ENCODE peak calls at places on chromosomes 6 and 20, in nine cellular contexts. D is GM03348, I is Daoy, A is GM13977, X is colonic mucosa, Z is NCI-H1092 treated with DMSO at 0.1 percent for 48 hours, K is CMK, L is non-pigmented ciliary epithelial cell, O is sciatic nerve. R is an unnamed sample.

GRCh38 chr6:29681811-29682210 is 859 bp upstream of the ZFP57 start:
- DNase-seq in K (no peak), D (no peak), O (no peak), L (no peak), X (no peak), A (no peak), Z (no peak), I (no peak), R (no peak)

GRCh38 chr6:133688705-133689492 is 200.0 kb upstream of the TCF21 start:
- DNase-seq in O (no peak), A (no peak), I (no peak), L (no peak), D (no peak), K (no peak), Z (no peak), X (no peak), R (no peak)

GRCh38 chr6:20875369-20875963 is 341.2 kb downstream of the CDKAL1 start:
- DNase-seq in I (peak; percentile 43), Z (peak; percentile 49), D (peak; percentile 32), A (no peak), X (no peak), L (no peak), K (no peak), O (no peak), R (peak; percentile 63)

GRCh38 chr6:46203388-46203787 is 32.6 kb upstream of the ENPP5 start:
- DNase-seq in I (no peak), K (no peak), O (no peak), X (no peak), L (no peak), D (peak; percentile 14), Z (no peak), A (no peak), R (no peak)

GRCh38 chr6:108736832-108737231 is 111.4 kb upstream of the ARMC2 start:
- DNase-seq in Z (no peak), X (no peak), O (no peak), I (peak; percentile 90), K (no peak), D (peak; percentile 85), A (no peak), L (peak; percentile 68), R (peak; percentile 59)

GRCh38 chr6:94478178-94479140 is 1059.1 kb upstream of the EPHA7 start:
- DNase-seq in A (no peak), X (no peak), L (no peak), Z (peak; percentile 87), K (no peak), I (no peak), D (no peak), O (no peak), R (no peak)

GRCh38 chr20:11140359-11140758 is 466.6 kb upstream of the JAG1 start:
- DNase-seq in I (peak; percentile 84), D (peak; percentile 58), X (no peak), A (no peak), O (no peak), Z (no peak), L (peak; percentile 75), K (no peak), R (peak; percentile 48)

GRCh38 chr6:154909821-154910220 is 85.3 kb upstream of the TIAM2 start:
- DNase-seq in Z (no peak), I (no peak), A (no peak), O (no peak), K (no peak), L (no peak), D (peak; percentile 69), X (no peak), R (no peak)

GRCh38 chr20:52749020-52749419 is 223.1 kb upstream of the TSHZ2 start:
- DNase-seq in Z (no peak), O (no peak), A (no peak), L (no peak), K (no peak), X (no peak), D (peak; percentile 35), I (no peak), R (no peak)

GRCh38 chr6:30748851-30749540 is 4.6 kb upstream of the IER3 start:
- DNase-seq in D (no peak), L (no peak), K (no peak), A (no peak), I (peak; percentile 94), X (peak; percentile 29), Z (no peak), O (no peak), R (no peak)

GRCh38 chr20:59055302-59055701 is 12.7 kb upstream of the PRELID3B start:
- DNase-seq in D (peak; percentile 20), Z (no peak), L (no peak), X (no peak), I (no peak), O (no peak), A (no peak), K (no peak), R (no peak)

GRCh38 chr6:92715991-92716390 is 703.4 kb downstream of the EPHA7 start:
- DNase-seq in Z (no peak), D (no peak), O (no peak), L (no peak), A (no peak), I (no peak), K (no peak), X (no peak), R (no peak)

GRCh38 chr6:131555992-131556391 is 17.0 kb upstream of the ARG1 start:
- DNase-seq in O (no peak), Z (no peak), L (no peak), A (no peak), K (no peak), X (no peak), I (no peak), D (no peak), R (no peak)

GRCh38 chr6:44053760-44054556 is 73.3 kb downstream of the MRPL14 start:
- DNase-seq in I (peak; percentile 98), Z (no peak), D (peak; percentile 62), L (no peak), X (no peak), O (no peak), K (no peak), A (no peak), R (no peak)

GRCh38 chr6:43120938-43121913 is 45.1 kb downstream of the PTK7 start:
- DNase-seq in A (no peak), O (no peak), X (no peak), Z (no peak), K (no peak), D (peak; percentile 82), L (peak; percentile 94), I (peak; percentile 97), R (peak; percentile 77)

GRCh38 chr6:11251553-11252358 is 19.3 kb upstream of the NEDD9 start:
- DNase-seq in A (no peak), L (no peak), O (peak; percentile 86), K (no peak), I (peak; percentile 71), Z (no peak), D (no peak), X (peak; percentile 58), R (peak; percentile 62)

GRCh38 chr20:6562111-6562510 is 205.4 kb upstream of the BMP2 start:
- DNase-seq in X (no peak), K (no peak), I (peak; percentile 31), A (no peak), D (peak; percentile 31), L (peak; percentile 96), O (no peak), Z (no peak), R (peak; percentile 51)

GRCh38 chr6:151738960-151739359 is 68.5 kb upstream of the ESR1 start:
- DNase-seq in A (no peak), D (no peak), I (no peak), O (no peak), Z (no peak), K (no peak), L (no peak), X (no peak), R (no peak)

GRCh38 chr6:2792330-2792729 is 27.1 kb downstream of the WRNIP1 start:
- DNase-seq in I (peak; percentile 38), Z (no peak), A (no peak), O (no peak), X (no peak), K (no peak), L (no peak), D (no peak), R (no peak)

GRCh38 chr6:111972714-111973678 is 80.9 kb upstream of the CCN6 start:
- DNase-seq in L (peak; percentile 91), K (no peak), D (peak; percentile 80), Z (no peak), A (no peak), I (peak; percentile 93), O (peak; percentile 66), X (no peak), R (peak; percentile 39)

GRCh38 chr6:159720708-159721107 is 6.6 kb upstream of the WTAP start:
- DNase-seq in O (no peak), I (peak; percentile 47), D (peak; percentile 18), X (peak; percentile 49), K (no peak), Z (peak; percentile 52), A (peak; percentile 54), L (no peak), R (peak; percentile 58)

GRCh38 chr6:14542670-14543366 is 425.2 kb downstream of the CD83 start:
- DNase-seq in A (peak; percentile 28), L (peak; percentile 52), D (peak; percentile 84), X (no peak), Z (no peak), K (no peak), I (peak; percentile 87), O (no peak), R (peak; percentile 36)

GRCh38 chr6:134249412-134249758 is 68.5 kb downstream of the SGK1 start:
- DNase-seq in A (no peak), X (no peak), D (no peak), O (no peak), I (no peak), Z (no peak), L (no peak), K (no peak), R (no peak)

GRCh38 chr20:51412991-51413471 is 129.5 kb downstream of the NFATC2 start:
- DNase-seq in I (no peak), L (no peak), X (no peak), A (peak; percentile 31), Z (peak; percentile 5), O (no peak), K (no peak), D (peak; percentile 60), R (no peak)

GRCh38 chr6:44593539-44593944 is 206.0 kb downstream of the CDC5L start:
- DNase-seq in Z (peak; percentile 24), A (peak; percentile 56), I (peak; percentile 78), O (peak; percentile 68), L (peak; percentile 27), X (peak; percentile 44), D (peak; percentile 70), K (peak; percentile 36), R (peak; percentile 14)

GRCh38 chr6:170088349-170088951 is 202.4 kb downstream of the DLL1 start:
- DNase-seq in X (no peak), I (peak; percentile 28), O (peak; percentile 56), K (no peak), D (no peak), A (no peak), L (no peak), Z (no peak), R (no peak)

GRCh38 chr20:36461600-36462439 is 79.5 kb upstream of the MYL9 start:
- DNase-seq in A (peak; percentile 59), K (peak; percentile 54), I (peak; percentile 68), Z (peak; percentile 40), X (peak; percentile 57), D (peak; percentile 78), O (peak; percentile 84), L (no peak), R (peak; percentile 17)

GRCh38 chr6:77466055-77467028 is 3.1 kb upstream of the HTR1B start:
- DNase-seq in Z (no peak), O (no peak), L (no peak), A (peak; percentile 63), I (peak; percentile 40), X (peak; percentile 57), K (no peak), D (peak; percentile 75), R (peak; percentile 55)

GRCh38 chr20:1979116-1979778 is 14.6 kb downstream of the PDYN start:
- DNase-seq in A (no peak), K (no peak), Z (no peak), I (no peak), X (no peak), O (no peak), L (no peak), D (no peak), R (no peak)

GRCh38 chr6:30647802-30648460 is 998 bp downstream of the C6orf136 start:
- DNase-seq in X (peak; percentile 73), D (no peak), I (no peak), O (peak; percentile 74), Z (peak; percentile 30), A (no peak), L (no peak), K (peak; percentile 41), R (no peak)

GRCh38 chr6:160071805-160072687 is 49.6 kb upstream of the SLC22A1 start:
- DNase-seq in Z (no peak), K (no peak), L (no peak), D (no peak), X (no peak), I (no peak), A (no peak), O (no peak), R (no peak)

R was measured in Caki2.